ENCODE peak calls at places on chromosomes 2 and 18, in eight cellular contexts. D, K, L, P, H, O, T and F are unnamed samples.
A peak's percentile ranks its signal among the peaks of the same experiment; 100 is the strongest.

GRCh38 chr2:215447673-215448081 is 11.8 kb upstream of the FN1 start:
- DNase-seq in D (no peak), K (no peak), L (no peak), P (no peak), H (no peak), O (no peak), T (no peak), F (no peak)

GRCh38 chr2:39416172-39416571 is 20.9 kb downstream of the MAP4K3 start:
- DNase-seq in D (no peak), K (no peak), L (no peak), P (no peak), H (no peak), O (no peak), T (no peak), F (no peak)

GRCh38 chr2:197786010-197786877 is 1.1 kb upstream of the BOLL start:
- DNase-seq in D (peak; percentile 24), K (no peak), L (no peak), P (peak; percentile 41), H (peak; percentile 79), O (peak; percentile 86), T (peak; percentile 72), F (peak; percentile 80)

GRCh38 chr2:186570587-186570986 is 19.3 kb upstream of the ITGAV start:
- DNase-seq in D (no peak), K (peak; percentile 92), L (peak; percentile 64), P (no peak), H (no peak), O (no peak), T (no peak), F (no peak)

GRCh38 chr18:59268127-59268721 is 5.0 kb downstream of the RAX start:
- DNase-seq in D (no peak), K (no peak), L (no peak), P (no peak), H (peak; percentile 80), O (no peak), T (no peak), F (no peak)

GRCh38 chr2:16925145-16925544 is 259.5 kb upstream of the CYRIA start:
- DNase-seq in D (no peak), K (peak; percentile 4), L (no peak), P (no peak), H (no peak), O (no peak), T (no peak), F (no peak)

GRCh38 chr2:32756074-32756727 is 128.4 kb downstream of the TTC27 start:
- DNase-seq in D (no peak), K (no peak), L (no peak), P (no peak), H (no peak), O (no peak), T (no peak), F (no peak)

GRCh38 chr2:48114256-48114655 is 208.0 kb upstream of the FBXO11 start:
- DNase-seq in D (no peak), K (peak; percentile 81), L (peak; percentile 63), P (no peak), H (no peak), O (no peak), T (no peak), F (no peak)

GRCh38 chr2:67130526-67131309 is 266.4 kb upstream of the ETAA1 start:
- DNase-seq in D (no peak), K (peak; percentile 1), L (peak; percentile 62), P (no peak), H (no peak), O (no peak), T (no peak), F (no peak)